ENCODE peak calls at places on chromosome 15, in four cellular contexts. W, F, Y and B are unnamed samples.
A peak's percentile ranks its signal among the peaks of the same experiment; 100 is the strongest.

GRCh38 chr15:57395292-57395691 is 19.0 kb downstream of the CGNL1 start:
- DNase-seq in W (peak; percentile 91), F (peak; percentile 56), Y (no peak), B (no peak)

GRCh38 chr15:56369234-56369633 is 4.0 kb downstream of the TEX9 start:
- DNase-seq in W (no peak), F (no peak), Y (no peak), B (no peak)

GRCh38 chr15:78457101-78457500 is 19.1 kb downstream of the IREB2 start:
- DNase-seq in W (peak; percentile 61), F (peak; percentile 17), Y (no peak), B (no peak)

GRCh38 chr15:39584662-39585393 is 3.9 kb downstream of the THBS1 start:
- DNase-seq in W (peak; percentile 45), F (peak; percentile 78), Y (no peak), B (no peak)

GRCh38 chr15:70632981-70633380 is 130.4 kb downstream of the UACA start:
- DNase-seq in W (no peak), F (no peak), Y (no peak), B (no peak)

GRCh38 chr15:67998599-67999122 is 55.5 kb upstream of the PIAS1 start:
- DNase-seq in W (peak; percentile 66), F (peak; percentile 31), Y (no peak), B (no peak)

GRCh38 chr15:44736261-44736765 is at the start of gene TRIM69:
- DNase-seq in W (no peak), F (no peak), Y (no peak), B (no peak)

GRCh38 chr15:52080031-52080430 is 32.5 kb downstream of the BCL2L10 start:
- DNase-seq in W (no peak), F (no peak), Y (no peak), B (no peak)

GRCh38 chr15:39846108-39846507 is 63.5 kb upstream of the FSIP1 start:
- DNase-seq in W (peak; percentile 12), F (no peak), Y (no peak), B (no peak)

GRCh38 chr15:98686983-98687382 is 38.6 kb downstream of the IGF1R start:
- DNase-seq in W (no peak), F (no peak), Y (no peak), B (no peak)

GRCh38 chr15:25508369-25509002 is 69.7 kb upstream of the UBE3A start:
- DNase-seq in W (peak; percentile 72), F (no peak), Y (no peak), B (no peak)

GRCh38 chr15:67906382-67906781 is 66.5 kb upstream of the RNU6-1 start:
- DNase-seq in W (peak; percentile 9), F (no peak), Y (no peak), B (no peak)

GRCh38 chr15:74312445-74313007 is 54.9 kb downstream of the CYP11A1 start:
- DNase-seq in W (no peak), F (no peak), Y (no peak), B (no peak)

GRCh38 chr15:90913398-90913944 is 10.4 kb downstream of the MAN2A2 start:
- DNase-seq in W (no peak), F (no peak), Y (no peak), B (no peak)

GRCh38 chr15:37900286-37901221 is 33.9 kb upstream of the TMCO5A start:
- DNase-seq in W (peak; percentile 59), F (no peak), Y (no peak), B (no peak)

GRCh38 chr15:45268135-45268534 is 16.1 kb downstream of the SLC28A2 start:
- DNase-seq in W (no peak), F (no peak), Y (no peak), B (no peak)

GRCh38 chr15:69297642-69298353 is 914 bp upstream of the PAQR5 start:
- DNase-seq in W (no peak), F (no peak), Y (no peak), B (no peak)
- H3K4me3 ChIP-seq in W (no peak overlapping the region), F (no peak overlapping the region), Y (no peak overlapping the region), B (no peak overlapping the region)

GRCh38 chr15:60583194-60583593 is 104.3 kb upstream of the ICE2 start:
- DNase-seq in W (no peak), F (no peak), Y (no peak), B (no peak)

GRCh38 chr15:60582370-60583036 is 103.6 kb upstream of the ICE2 start:
- DNase-seq in W (no peak), F (no peak), Y (no peak), B (no peak)

GRCh38 chr15:60583946-60584345 is 105.0 kb upstream of the ICE2 start:
- DNase-seq in W (no peak), F (no peak), Y (no peak), B (no peak)

GRCh38 chr15:60580068-60580467 is 101.1 kb upstream of the ICE2 start:
- DNase-seq in W (no peak), F (no peak), Y (no peak), B (no peak)

DNA sequence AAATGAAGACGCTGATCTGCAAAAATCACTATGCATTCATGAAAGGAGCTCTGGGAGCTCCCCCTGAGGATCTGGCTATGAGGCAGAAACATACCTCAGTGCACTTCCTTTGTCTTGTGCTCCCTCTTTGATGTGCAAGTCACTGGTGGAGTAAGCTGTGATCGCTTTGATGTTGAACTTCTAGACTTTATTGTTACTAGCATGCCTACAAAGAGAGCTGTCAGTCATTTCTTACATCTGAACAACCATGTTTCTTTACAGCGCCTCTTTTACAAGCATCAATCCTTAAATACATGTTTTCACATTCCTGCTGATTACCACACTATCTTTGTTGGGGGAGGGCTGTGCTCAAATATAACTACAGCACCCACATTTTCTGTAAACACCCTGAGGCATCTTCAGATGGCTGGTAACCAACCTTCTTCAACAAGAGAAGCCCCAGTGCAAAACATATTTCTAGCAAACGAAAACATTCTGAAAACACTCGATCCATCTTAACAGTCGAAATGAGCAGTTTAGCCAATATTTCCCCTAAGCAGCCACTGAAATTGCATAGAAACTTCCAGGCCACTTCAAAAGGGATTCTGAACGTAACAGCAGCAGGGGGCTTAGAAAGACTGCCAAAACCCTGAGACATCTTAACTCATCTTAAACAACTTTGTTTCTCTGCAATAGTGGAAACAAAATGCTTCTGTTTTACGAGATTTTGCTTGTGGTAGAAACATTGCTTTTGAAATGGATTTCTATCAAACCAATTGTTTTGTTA is 101.9 kb upstream of the ICE2 start:
- DNase-seq in W (no peak), F (no peak), Y (no peak), B (no peak)
- H3K4me3 ChIP-seq in W (no peak overlapping the region), F (no peak overlapping the region), Y (no peak overlapping the region), B (no peak overlapping the region)

DNA sequence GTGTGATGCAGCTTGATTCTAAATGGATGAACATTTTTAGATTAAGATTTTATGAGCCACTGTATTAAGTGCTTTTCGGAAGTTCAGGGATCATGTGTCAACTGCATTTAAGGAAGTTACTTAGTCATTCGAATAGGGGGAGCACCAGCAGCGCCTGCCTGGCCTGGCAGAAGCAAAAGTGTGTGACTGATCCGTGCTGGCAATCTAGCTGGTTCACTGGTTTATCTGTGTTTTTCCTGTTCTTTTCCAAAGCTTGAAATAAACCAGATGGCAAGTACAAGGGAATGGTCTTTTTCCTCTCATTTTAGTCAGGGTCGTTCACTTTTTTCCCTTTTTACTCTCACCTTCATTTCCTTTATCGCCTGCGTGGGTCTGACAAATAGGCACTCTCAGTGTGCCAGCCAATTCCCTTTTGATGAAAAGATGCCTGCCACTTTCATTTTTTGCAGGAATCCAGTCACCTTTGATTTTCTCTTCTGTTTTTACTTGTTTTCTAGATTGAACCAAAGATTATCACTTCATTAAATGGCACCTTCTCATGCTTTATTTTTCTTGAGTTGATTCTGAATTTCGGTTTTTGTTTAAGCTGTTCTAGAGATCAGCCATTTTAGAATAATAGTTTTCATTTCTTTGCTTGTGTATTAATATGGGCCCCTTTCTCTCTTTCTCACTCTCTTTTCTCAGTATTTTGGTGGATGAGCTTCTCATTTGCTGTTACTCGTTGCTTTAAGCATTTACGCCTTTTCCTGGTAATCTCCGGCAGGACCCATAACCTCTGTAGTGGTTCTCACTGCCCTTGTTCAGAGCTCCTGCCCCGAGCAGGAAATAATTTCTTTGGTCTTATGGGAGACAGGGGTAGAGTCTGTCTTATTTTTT is 2.8 kb downstream of the ABHD2 start:
- DNase-seq in W (peak; percentile 92), F (peak; percentile 59), Y (peak; percentile 90), B (peak; percentile 51)
- H3K4me3 ChIP-seq in W (peak overlapping the region; percentile 58), F (no peak overlapping the region), Y (peak overlapping the region; percentile 43), B (peak overlapping the region; percentile 21)

GRCh38 chr15:60399246-60399915 is 1.6 kb upstream of the ANXA2 start:
- DNase-seq in W (peak; percentile 63), F (no peak), Y (no peak), B (no peak)
- H3K4me3 ChIP-seq in W (peak overlapping the region; percentile 95), F (peak overlapping the region; percentile 3), Y (no peak overlapping the region), B (peak overlapping the region; percentile 99)

GRCh38 chr15:66705277-66705927 is 3.4 kb downstream of the SMAD6 start:
- DNase-seq in W (no peak), F (no peak), Y (no peak), B (no peak)

GRCh38 chr15:66704019-66704782 is 2.2 kb downstream of the SMAD6 start:
- DNase-seq in W (no peak), F (no peak), Y (peak; percentile 52), B (no peak)

GRCh38 chr15:66706225-66706732 is 4.2 kb downstream of the SMAD6 start:
- DNase-seq in W (peak; percentile 59), F (no peak), Y (peak; percentile 85), B (no peak)

GRCh38 chr15:66703540-66703941 is 1.5 kb downstream of the SMAD6 start:
- DNase-seq in W (peak; percentile 72), F (no peak), Y (peak; percentile 76), B (no peak)

DNA sequence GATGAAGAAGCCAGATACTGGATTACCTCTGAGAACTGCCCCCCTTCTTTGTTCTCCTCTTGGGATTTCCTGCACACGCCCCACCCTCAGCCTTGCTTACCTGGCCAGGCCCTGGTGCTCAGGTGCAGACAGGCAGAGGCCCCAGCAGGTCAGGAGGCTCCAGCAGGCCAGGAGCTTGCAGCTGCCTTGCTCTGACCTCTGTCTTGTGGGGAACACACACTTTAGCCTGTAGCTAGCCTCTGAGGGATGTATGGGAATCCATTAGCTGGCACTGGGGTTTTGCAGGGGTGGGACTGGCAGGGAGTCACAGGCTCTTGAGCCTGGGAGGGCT is 2.7 kb downstream of the SMAD6 start:
- DNase-seq in W (peak; percentile 47), F (no peak), Y (peak; percentile 47), B (no peak)
- H3K4me3 ChIP-seq in W (peak overlapping the region; percentile 81), F (peak overlapping the region; percentile 79), Y (peak overlapping the region; percentile 95), B (peak overlapping the region; percentile 85)